ENCODE peak calls at places on chromosome 9, in five cellular contexts. One of them, this sample, is unnamed.

GRCh38 chr9:88258012-88258411 is 119.7 kb upstream of the SPATA31C2 start:
- DNase-seq in stimulated activated CD4-positive, alpha-beta T cell treated with anti-CD3 and anti-CD28 coated beads, Interleukin-2, amount 100 ng/mL, for 48 hours: no peak
- DNase-seq in stomach: no peak
- DNase-seq in CD8-positive, alpha-beta T cell: no peak
- DNase-seq in mesothelial cell of epicardium: no peak
- DNase-seq in this sample: peak

GRCh38 chr9:96317335-96317980 is 15.5 kb upstream of the HSD17B3 start:
- DNase-seq in CD8-positive, alpha-beta T cell: no peak
- DNase-seq in mesothelial cell of epicardium: peak
- DNase-seq in stimulated activated CD4-positive, alpha-beta T cell treated with anti-CD3 and anti-CD28 coated beads, Interleukin-2, amount 100 ng/mL, for 48 hours: peak
- DNase-seq in stomach: peak
- DNase-seq in this sample: peak

GRCh38 chr9:3191715-3192114 is 334.1 kb downstream of the RFX3 start:
- DNase-seq in mesothelial cell of epicardium: no peak
- DNase-seq in stimulated activated CD4-positive, alpha-beta T cell treated with anti-CD3 and anti-CD28 coated beads, Interleukin-2, amount 100 ng/mL, for 48 hours: no peak
- DNase-seq in CD8-positive, alpha-beta T cell: no peak
- DNase-seq in stomach: no peak
- DNase-seq in this sample: no peak

GRCh38 chr9:128175102-128175563 is 15.1 kb downstream of the BBLN start:
- DNase-seq in stimulated activated CD4-positive, alpha-beta T cell treated with anti-CD3 and anti-CD28 coated beads, Interleukin-2, amount 100 ng/mL, for 48 hours: no peak
- DNase-seq in mesothelial cell of epicardium: no peak
- DNase-seq in stomach: no peak
- DNase-seq in CD8-positive, alpha-beta T cell: no peak
- DNase-seq in this sample: no peak

GRCh38 chr9:133813749-133814585 is 75.8 kb upstream of the SARDH start:
- DNase-seq in stomach: no peak
- DNase-seq in CD8-positive, alpha-beta T cell: peak
- DNase-seq in stimulated activated CD4-positive, alpha-beta T cell treated with anti-CD3 and anti-CD28 coated beads, Interleukin-2, amount 100 ng/mL, for 48 hours: no peak
- DNase-seq in mesothelial cell of epicardium: no peak
- DNase-seq in this sample: no peak

GRCh38 chr9:35695801-35696420 is 6.2 kb upstream of the TPM2 start:
- DNase-seq in stomach: peak
- DNase-seq in mesothelial cell of epicardium: no peak
- DNase-seq in CD8-positive, alpha-beta T cell: no peak
- DNase-seq in stimulated activated CD4-positive, alpha-beta T cell treated with anti-CD3 and anti-CD28 coated beads, Interleukin-2, amount 100 ng/mL, for 48 hours: no peak
- DNase-seq in this sample: peak

GRCh38 chr9:77764894-77765780 is 117.0 kb upstream of the GNA14 start:
- DNase-seq in stomach: no peak
- DNase-seq in mesothelial cell of epicardium: no peak
- DNase-seq in stimulated activated CD4-positive, alpha-beta T cell treated with anti-CD3 and anti-CD28 coated beads, Interleukin-2, amount 100 ng/mL, for 48 hours: no peak
- DNase-seq in CD8-positive, alpha-beta T cell: no peak
- DNase-seq in this sample: no peak

GRCh38 chr9:88534456-88535225 is at the start of gene NXNL2:
- DNase-seq in mesothelial cell of epicardium: peak
- DNase-seq in CD8-positive, alpha-beta T cell: no peak
- DNase-seq in stimulated activated CD4-positive, alpha-beta T cell treated with anti-CD3 and anti-CD28 coated beads, Interleukin-2, amount 100 ng/mL, for 48 hours: no peak
- DNase-seq in stomach: peak
- DNase-seq in this sample: peak

GRCh38 chr9:131432597-131433301 is 38.9 kb downstream of the PRRC2B start:
- DNase-seq in stomach: no peak
- DNase-seq in CD8-positive, alpha-beta T cell: no peak
- DNase-seq in stimulated activated CD4-positive, alpha-beta T cell treated with anti-CD3 and anti-CD28 coated beads, Interleukin-2, amount 100 ng/mL, for 48 hours: no peak
- DNase-seq in mesothelial cell of epicardium: no peak
- DNase-seq in this sample: no peak

GRCh38 chr9:15936316-15936869 is 383.6 kb downstream of the CCDC171 start:
- DNase-seq in stimulated activated CD4-positive, alpha-beta T cell treated with anti-CD3 and anti-CD28 coated beads, Interleukin-2, amount 100 ng/mL, for 48 hours: no peak
- DNase-seq in stomach: no peak
- DNase-seq in mesothelial cell of epicardium: no peak
- DNase-seq in CD8-positive, alpha-beta T cell: no peak
- DNase-seq in this sample: no peak

This sample was measured in mucosa of gallbladder.